ENCODE peak calls at places on chromosomes 1 and 21, in nine cellular contexts. G is GM10248, L is psoas muscle, A is lower lobe of right lung, Z is fibroblast of pulmonary artery, H is AG09319, W is SK-N-SH, K is ovary, R is cardiac fibroblast. F is an unnamed sample.

GRCh38 chr1:85550784-85551516 is 29.6 kb upstream of the CCN1 start:
- DNase-seq in G (no peak), W (no peak), H (no peak), A (no peak), L (no peak), Z (peak), K (no peak), R (no peak), F (no peak)

GRCh38 chr1:185017338-185017737 is 28.0 kb upstream of the RNF2 start:
- DNase-seq in H (peak), G (no peak), L (no peak), R (peak), W (no peak), K (no peak), Z (peak), A (no peak), F (no peak)

GRCh38 chr21:15379776-15380175 is 315.0 kb upstream of the NRIP1 start:
- DNase-seq in Z (peak), K (no peak), H (no peak), G (no peak), A (no peak), R (peak), W (no peak), L (no peak), F (no peak)

GRCh38 chr1:114669562-114670082 is at the start of gene DENND2C:
- DNase-seq in G (no peak), A (no peak), Z (no peak), L (no peak), W (no peak), R (no peak), H (no peak), K (no peak), F (no peak)

GRCh38 chr1:107991371-107992066 is 26.5 kb upstream of the VAV3 start:
- DNase-seq in A (no peak), Z (peak), W (no peak), L (peak), K (no peak), R (peak), H (no peak), G (no peak), F (no peak)

GRCh38 chr1:44801491-44802305 is 1.5 kb downstream of the PLK3 start:
- DNase-seq in A (peak), G (no peak), Z (no peak), W (no peak), L (peak), K (peak), H (no peak), R (peak), F (peak)

GRCh38 chr1:147840909-147841308 is 61.7 kb upstream of the GJA8 start:
- DNase-seq in G (peak), R (no peak), K (no peak), Z (no peak), W (no peak), A (no peak), H (no peak), L (no peak), F (no peak)

GRCh38 chr1:38605091-38605490 is 254.5 kb downstream of the RRAGC start:
- DNase-seq in K (no peak), L (no peak), A (no peak), W (no peak), G (no peak), Z (no peak), R (no peak), H (no peak), F (no peak)

GRCh38 chr1:29465755-29466154 is 229.4 kb downstream of the PTPRU start:
- DNase-seq in Z (peak), K (no peak), R (peak), A (no peak), L (no peak), G (no peak), W (no peak), H (no peak), F (no peak)

GRCh38 chr1:72557446-72558049 is 275.2 kb upstream of the NEGR1 start:
- DNase-seq in A (no peak), G (no peak), K (no peak), R (peak), L (no peak), Z (peak), W (no peak), H (no peak), F (no peak)

GRCh38 chr1:2348346-2349275 is 42.7 kb downstream of the MORN1 start:
- DNase-seq in L (peak), A (peak), K (peak), R (no peak), W (no peak), H (no peak), G (no peak), Z (no peak), F (peak)

GRCh38 chr1:204560590-204560989 is 44.4 kb downstream of the MDM4 start:
- DNase-seq in G (no peak), L (no peak), Z (peak), K (no peak), R (no peak), H (no peak), A (no peak), W (no peak), F (no peak)

GRCh38 chr1:201540846-201541735 is 2.2 kb downstream of the NAV1 start:
- DNase-seq in Z (no peak), W (no peak), L (no peak), K (no peak), R (no peak), G (peak), A (no peak), H (no peak), F (no peak)

GRCh38 chr1:229625893-229626831 is at the start of the genes TAF5L and URB2:
- DNase-seq in Z (peak), L (peak), H (peak), K (peak), G (peak), R (peak), W (peak), A (peak), F (peak)

GRCh38 chr1:153174624-153175023 is 23.9 kb upstream of the SPRR2G start:
- DNase-seq in A (no peak), L (no peak), H (no peak), Z (no peak), R (no peak), G (no peak), W (no peak), K (no peak), F (no peak)

GRCh38 chr1:86324423-86324822 is 71.7 kb downstream of the ODF2L start:
- DNase-seq in R (no peak), H (no peak), W (no peak), Z (no peak), L (no peak), G (no peak), A (no peak), K (no peak), F (no peak)

GRCh38 chr1:211378844-211379243 is 52.2 kb downstream of the TRAF5 start:
- DNase-seq in W (no peak), R (peak), H (no peak), Z (peak), G (no peak), L (no peak), A (no peak), K (no peak), F (no peak)

GRCh38 chr1:221912230-221912629 is 170.3 kb upstream of the DUSP10 start:
- DNase-seq in K (no peak), R (no peak), A (no peak), G (no peak), H (no peak), Z (no peak), W (no peak), L (no peak), F (no peak)

GRCh38 chr1:9345922-9346321 is 53.2 kb downstream of the SPSB1 start:
- DNase-seq in H (no peak), Z (no peak), L (no peak), W (peak), K (no peak), A (no peak), R (no peak), G (no peak), F (no peak)

GRCh38 chr1:211704567-211704942 is 29.1 kb upstream of the NEK2 start:
- DNase-seq in A (no peak), H (no peak), W (no peak), R (no peak), K (no peak), Z (no peak), G (no peak), L (no peak), F (no peak)

GRCh38 chr1:7615138-7615537 is 156.0 kb upstream of the VAMP3 start:
- DNase-seq in A (no peak), W (no peak), G (no peak), H (no peak), Z (no peak), R (no peak), L (no peak), K (no peak), F (no peak)

GRCh38 chr1:171984850-171985485 is 143.7 kb downstream of the DNM3 start:
- DNase-seq in W (peak), G (peak), A (no peak), H (no peak), R (peak), K (no peak), L (no peak), Z (peak), F (no peak)

DNA sequence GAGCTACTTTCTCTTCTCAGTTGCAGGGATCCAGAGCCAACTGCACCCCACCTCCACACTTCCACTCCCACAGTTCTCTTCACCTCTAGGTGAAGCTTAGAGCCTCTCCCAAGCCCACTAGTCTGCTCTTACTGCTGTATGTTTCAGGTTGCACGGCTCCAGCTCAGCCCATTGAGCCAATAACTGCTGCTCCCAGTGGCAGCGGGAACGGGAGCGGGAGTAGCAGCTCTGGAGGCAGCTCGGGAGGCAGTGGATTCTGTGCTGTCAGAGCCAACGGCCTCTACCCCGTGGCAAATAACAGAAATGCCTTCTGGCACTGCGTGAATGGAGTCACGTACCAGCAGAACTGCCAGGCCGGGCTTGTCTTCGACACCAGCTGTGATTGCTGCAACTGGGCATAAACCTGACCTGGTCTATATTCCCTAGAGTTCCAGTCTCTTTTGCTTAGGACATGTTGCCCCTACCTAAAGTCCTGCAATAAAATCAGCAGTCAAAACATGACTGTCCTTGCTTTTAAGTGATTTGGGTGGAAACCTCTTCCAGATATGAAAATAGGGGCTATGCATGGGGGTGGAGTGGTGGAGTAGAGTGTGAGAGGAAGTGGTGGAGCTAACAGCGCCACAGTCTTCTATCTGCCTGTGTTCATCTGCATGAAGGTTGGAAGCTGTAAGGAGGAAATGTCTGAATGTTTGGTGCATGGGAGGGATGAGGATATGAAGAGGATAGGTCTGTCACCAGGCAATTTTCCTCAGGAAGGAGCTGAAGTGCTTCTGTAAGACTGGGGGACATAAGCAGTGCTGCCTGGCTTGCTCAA is 29.6 kb downstream of the CHIA start:
- DNase-seq in H (no peak), K (no peak), Z (no peak), G (no peak), W (no peak), L (no peak), A (no peak), R (no peak), F (no peak)
- TF ChIP-seq CTCF in H (no peak), K (no peak), Z (no peak), G (no peak), W (no peak), L (no peak), A (no peak), R (no peak), F (no peak)

DNA sequence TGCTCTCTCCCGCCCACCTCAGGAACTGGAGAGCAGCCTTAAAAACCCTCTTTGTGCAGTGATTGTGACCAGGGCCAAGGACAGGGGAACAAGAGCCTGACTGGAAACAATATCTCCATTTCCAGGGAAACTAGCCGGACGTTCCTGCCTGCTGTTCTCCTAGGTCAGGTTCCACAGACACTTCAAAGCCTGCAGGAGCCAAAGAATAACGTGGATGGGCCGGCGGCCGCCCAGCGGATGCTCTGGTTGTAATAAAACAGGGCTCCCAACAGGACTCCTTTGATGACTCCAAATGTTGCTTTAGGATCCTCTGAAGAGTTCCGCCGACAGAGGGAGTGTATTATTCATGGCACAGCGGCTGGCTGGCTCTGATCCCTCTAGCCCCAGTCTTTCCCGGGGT is 162.2 kb downstream of the PLXNA2 start:
- DNase-seq in A (no peak), L (no peak), R (no peak), K (peak), W (no peak), Z (no peak), G (no peak), H (no peak), F (no peak)
- TF ChIP-seq CTCF in A (no peak), L (no peak), R (no peak), K (peak), W (no peak), Z (no peak), G (no peak), H (no peak), F (peak)

DNA sequence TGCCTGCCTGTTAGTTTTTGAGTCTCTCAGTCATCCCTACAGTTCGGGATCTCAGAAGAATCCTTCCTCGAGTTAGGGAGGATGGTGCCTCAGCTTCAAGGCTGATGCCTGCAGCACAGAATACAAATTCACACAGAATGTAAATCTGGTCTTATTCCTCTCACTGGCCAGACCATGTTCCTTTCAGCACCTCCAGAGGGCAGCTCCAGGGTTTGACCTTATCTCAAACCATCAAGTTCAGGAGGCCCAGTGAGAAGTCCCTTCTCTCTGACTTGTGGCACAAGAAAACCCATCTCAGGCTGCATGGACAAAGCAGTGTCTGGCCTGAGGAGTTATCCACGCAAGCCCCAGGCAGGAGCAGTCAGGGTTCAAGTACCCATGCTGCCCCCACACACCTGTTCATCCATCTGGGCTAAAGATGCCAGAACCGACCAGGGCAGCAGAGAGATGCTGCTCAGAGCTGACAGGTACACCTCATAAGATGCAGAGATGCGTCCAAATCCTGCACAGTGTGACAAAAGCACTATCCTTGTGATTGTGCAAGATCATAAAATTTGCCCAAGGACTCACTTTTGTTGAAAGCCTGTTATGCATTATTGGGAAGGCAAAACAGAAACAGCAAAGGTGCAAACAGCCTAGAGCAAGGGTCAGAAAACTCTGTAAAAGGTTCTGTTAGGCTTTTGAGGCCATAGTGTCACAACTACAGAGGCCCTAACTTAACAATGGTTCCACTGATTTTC is 49.8 kb downstream of the BCAR3 start:
- DNase-seq in A (no peak), R (peak), H (no peak), G (peak), K (no peak), L (no peak), W (peak), Z (no peak), F (no peak)
- TF ChIP-seq CTCF in A (peak), R (no peak), H (peak), G (peak), K (no peak), L (peak), W (peak), Z (peak), F (peak)

GRCh38 chr1:116763787-116764465 is 9.7 kb downstream of the CD2 start:
- DNase-seq in W (peak), K (no peak), H (no peak), G (no peak), Z (peak), L (no peak), A (no peak), R (peak), F (no peak)
- TF ChIP-seq CTCF in W (peak), K (no peak), H (peak), G (no peak), Z (peak), L (peak), A (peak), R (peak), F (peak)

GRCh38 chr1:235430991-235431390 is 63.8 kb downstream of the TBCE start:
- DNase-seq in A (no peak), Z (peak), H (no peak), L (no peak), G (no peak), W (no peak), K (no peak), R (peak), F (no peak)

GRCh38 chr1:235429143-235429542 is 61.9 kb downstream of the TBCE start:
- DNase-seq in R (no peak), L (no peak), Z (no peak), G (no peak), K (no peak), H (no peak), W (no peak), A (no peak), F (no peak)

DNA sequence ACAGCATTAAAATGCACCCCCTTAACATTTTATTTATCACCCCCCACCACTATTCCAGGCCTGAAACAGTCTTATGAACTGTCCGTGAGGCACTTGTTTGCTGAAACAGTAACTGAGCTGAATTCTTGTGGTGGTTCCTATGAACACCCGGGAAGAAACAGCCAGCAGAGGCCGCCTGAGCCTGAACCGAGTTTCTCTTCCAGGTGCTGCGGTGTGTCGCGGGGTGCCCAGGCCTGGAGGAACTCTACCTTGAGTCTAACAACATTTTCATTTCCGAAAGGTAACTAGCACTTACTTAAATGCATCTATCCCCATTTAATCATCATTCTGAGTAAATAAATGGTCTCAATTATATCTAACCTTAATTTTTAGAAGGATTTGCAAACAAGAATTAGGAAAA is 66.8 kb downstream of the TBCE start:
- DNase-seq in L (no peak), H (no peak), Z (no peak), G (no peak), W (no peak), K (no peak), R (no peak), A (no peak), F (no peak)
- TF ChIP-seq CTCF in L (no peak), H (no peak), Z (no peak), G (no peak), W (no peak), K (no peak), R (no peak), A (no peak), F (no peak)

DNA sequence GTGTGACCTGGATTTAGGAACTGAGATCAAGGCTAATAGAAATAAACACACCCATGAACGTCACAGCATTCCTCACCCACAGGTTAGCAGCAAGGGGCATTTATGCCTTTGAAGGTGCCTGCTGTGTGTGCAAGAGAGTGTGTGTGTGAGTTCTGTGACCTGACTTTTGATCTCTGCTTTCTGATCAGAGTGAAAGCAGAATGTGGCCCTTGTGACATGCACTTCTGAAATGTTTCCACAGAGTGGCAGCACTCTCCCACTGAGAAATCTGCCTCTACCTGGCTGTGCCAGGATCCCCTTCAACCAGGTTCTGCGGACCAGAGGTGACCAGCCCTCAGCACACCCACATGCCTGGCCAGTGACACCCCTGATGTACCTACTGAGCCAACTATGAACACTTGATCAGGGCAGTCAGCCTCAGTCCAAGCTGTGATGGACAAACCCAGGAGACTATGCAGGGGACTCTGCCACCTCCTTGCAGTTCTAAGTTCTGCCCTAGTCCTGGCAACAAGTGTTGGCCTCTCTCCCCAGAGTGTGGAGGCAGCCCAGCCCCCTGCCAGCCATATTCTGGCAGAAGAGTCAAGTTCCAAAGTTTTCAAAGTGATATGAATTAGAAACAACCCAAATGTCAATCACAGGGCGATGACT is 41.0 kb downstream of the RXRG start:
- DNase-seq in K (no peak), L (no peak), H (no peak), R (no peak), Z (peak), W (peak), G (peak), A (peak), F (no peak)
- TF ChIP-seq CTCF in K (peak), L (peak), H (peak), R (peak), Z (peak), W (peak), G (peak), A (peak), F (peak)

GRCh38 chr1:214637722-214638473 is 34.9 kb downstream of the CENPF start:
- DNase-seq in A (no peak), H (peak), W (no peak), Z (peak), G (peak), K (no peak), L (no peak), R (peak), F (no peak)
- TF ChIP-seq CTCF in A (peak), H (peak), W (peak), Z (peak), G (peak), K (no peak), L (peak), R (peak), F (peak)

DNA sequence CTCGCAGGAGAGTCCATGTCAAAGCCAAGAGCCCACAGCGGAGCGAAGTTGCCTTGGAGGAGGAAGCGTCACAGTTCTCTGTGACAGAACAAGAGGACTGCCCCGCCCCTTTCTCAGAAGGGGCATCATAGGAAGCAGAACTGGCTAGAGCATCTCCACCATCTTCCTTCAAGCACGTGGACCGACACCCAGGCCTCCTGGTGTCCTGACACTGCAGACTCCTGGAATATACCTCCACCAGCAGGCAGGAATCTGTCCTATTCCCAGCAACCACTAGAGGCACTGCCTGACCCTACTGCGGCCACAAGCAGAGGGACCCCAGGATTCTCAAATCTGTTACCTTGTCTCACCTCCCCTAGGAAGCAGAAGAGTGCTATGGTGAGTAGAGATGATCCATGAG is 37.8 kb downstream of the GPA33 start:
- DNase-seq in R (no peak), G (no peak), W (peak), H (no peak), L (no peak), Z (peak), K (no peak), A (no peak), F (no peak)
- TF ChIP-seq CTCF in R (peak), G (peak), W (peak), H (peak), L (peak), Z (peak), K (no peak), A (no peak), F (peak)